ENCODE peak calls at places on chromosomes 3 and 15, in eight cellular contexts. One of them, this sample, is unnamed.

GRCh38 chr3:78070188-78070587 is 1030.3 kb downstream of the ROBO2 start:
- DNase-seq in breast epithelium: no peak
- DNase-seq in effector memory CD4-positive, alpha-beta T cell: no peak
- DNase-seq in right cardiac atrium: no peak
- DNase-seq in heart right ventricle: no peak
- DNase-seq in CD8-positive, alpha-beta memory T cell: no peak
- DNase-seq in fibroblast of lung: no peak
- DNase-seq in foreskin keratinocyte: peak; percentile 3
- DNase-seq in this sample: no peak

GRCh38 chr3:53650928-53651654 is 156.7 kb downstream of the CACNA1D start:
- DNase-seq in breast epithelium: no peak
- DNase-seq in effector memory CD4-positive, alpha-beta T cell: no peak
- DNase-seq in right cardiac atrium: no peak
- DNase-seq in heart right ventricle: no peak
- DNase-seq in CD8-positive, alpha-beta memory T cell: no peak
- DNase-seq in fibroblast of lung: no peak
- DNase-seq in foreskin keratinocyte: no peak
- DNase-seq in this sample: no peak

GRCh38 chr3:42778644-42779043 is 5.6 kb upstream of the CCDC13 start:
- DNase-seq in breast epithelium: no peak
- DNase-seq in effector memory CD4-positive, alpha-beta T cell: no peak
- DNase-seq in right cardiac atrium: no peak
- DNase-seq in heart right ventricle: no peak
- DNase-seq in CD8-positive, alpha-beta memory T cell: no peak
- DNase-seq in fibroblast of lung: peak; percentile 97
- DNase-seq in foreskin keratinocyte: no peak
- DNase-seq in this sample: no peak

GRCh38 chr3:45426161-45426560 is 37.8 kb downstream of the LARS2 start:
- DNase-seq in breast epithelium: no peak
- DNase-seq in effector memory CD4-positive, alpha-beta T cell: no peak
- DNase-seq in right cardiac atrium: no peak
- DNase-seq in heart right ventricle: no peak
- DNase-seq in CD8-positive, alpha-beta memory T cell: no peak
- DNase-seq in fibroblast of lung: no peak
- DNase-seq in foreskin keratinocyte: no peak
- DNase-seq in this sample: no peak

GRCh38 chr3:47019201-47019600 is 39.7 kb downstream of the NBEAL2 start:
- DNase-seq in breast epithelium: no peak
- DNase-seq in effector memory CD4-positive, alpha-beta T cell: no peak
- DNase-seq in right cardiac atrium: no peak
- DNase-seq in heart right ventricle: no peak
- DNase-seq in CD8-positive, alpha-beta memory T cell: no peak
- DNase-seq in fibroblast of lung: no peak
- DNase-seq in foreskin keratinocyte: peak; percentile 45
- DNase-seq in this sample: no peak

GRCh38 chr15:98155356-98155755 is 194.9 kb downstream of the ARRDC4 start:
- DNase-seq in breast epithelium: no peak
- DNase-seq in effector memory CD4-positive, alpha-beta T cell: no peak
- DNase-seq in right cardiac atrium: no peak
- DNase-seq in heart right ventricle: no peak
- DNase-seq in CD8-positive, alpha-beta memory T cell: no peak
- DNase-seq in fibroblast of lung: peak; percentile 3
- DNase-seq in foreskin keratinocyte: peak; percentile 82
- DNase-seq in this sample: no peak

GRCh38 chr3:190533511-190534282 is 19.8 kb downstream of the IL1RAP start:
- DNase-seq in breast epithelium: peak; percentile 95
- DNase-seq in effector memory CD4-positive, alpha-beta T cell: no peak
- DNase-seq in right cardiac atrium: peak; percentile 89
- DNase-seq in heart right ventricle: peak; percentile 49
- DNase-seq in CD8-positive, alpha-beta memory T cell: no peak
- DNase-seq in fibroblast of lung: peak; percentile 95
- DNase-seq in foreskin keratinocyte: peak; percentile 99
- DNase-seq in this sample: peak; percentile 63

GRCh38 chr3:119104031-119104430 is 41.9 kb upstream of the TEX55 start:
- DNase-seq in breast epithelium: no peak
- DNase-seq in effector memory CD4-positive, alpha-beta T cell: no peak
- DNase-seq in right cardiac atrium: no peak
- DNase-seq in heart right ventricle: no peak
- DNase-seq in CD8-positive, alpha-beta memory T cell: no peak
- DNase-seq in fibroblast of lung: no peak
- DNase-seq in foreskin keratinocyte: no peak
- DNase-seq in this sample: no peak

GRCh38 chr15:58165661-58166060 is 27.5 kb downstream of the AQP9 start:
- DNase-seq in breast epithelium: no peak
- DNase-seq in effector memory CD4-positive, alpha-beta T cell: no peak
- DNase-seq in right cardiac atrium: peak; percentile 92
- DNase-seq in heart right ventricle: peak; percentile 34
- DNase-seq in CD8-positive, alpha-beta memory T cell: no peak
- DNase-seq in fibroblast of lung: peak; percentile 58
- DNase-seq in foreskin keratinocyte: no peak
- DNase-seq in this sample: peak; percentile 14

GRCh38 chr3:146421814-146422748 is 47.3 kb downstream of the PLSCR2 start:
- DNase-seq in breast epithelium: no peak
- DNase-seq in effector memory CD4-positive, alpha-beta T cell: no peak
- DNase-seq in right cardiac atrium: no peak
- DNase-seq in heart right ventricle: no peak
- DNase-seq in CD8-positive, alpha-beta memory T cell: no peak
- DNase-seq in fibroblast of lung: peak; percentile 61
- DNase-seq in foreskin keratinocyte: peak; percentile 65
- DNase-seq in this sample: no peak

GRCh38 chr3:29668233-29668632 is 387.4 kb downstream of the RBMS3 start:
- DNase-seq in breast epithelium: no peak
- DNase-seq in effector memory CD4-positive, alpha-beta T cell: no peak
- DNase-seq in right cardiac atrium: no peak
- DNase-seq in heart right ventricle: no peak
- DNase-seq in CD8-positive, alpha-beta memory T cell: no peak
- DNase-seq in fibroblast of lung: no peak
- DNase-seq in foreskin keratinocyte: no peak
- DNase-seq in this sample: no peak

GRCh38 chr15:92906038-92906437 is 5.9 kb downstream of the CHD2 start:
- DNase-seq in breast epithelium: no peak
- DNase-seq in effector memory CD4-positive, alpha-beta T cell: no peak
- DNase-seq in right cardiac atrium: no peak
- DNase-seq in heart right ventricle: no peak
- DNase-seq in CD8-positive, alpha-beta memory T cell: no peak
- DNase-seq in fibroblast of lung: no peak
- DNase-seq in foreskin keratinocyte: no peak
- DNase-seq in this sample: no peak

GRCh38 chr15:98144388-98144787 is 183.9 kb downstream of the ARRDC4 start:
- DNase-seq in breast epithelium: no peak
- DNase-seq in effector memory CD4-positive, alpha-beta T cell: no peak
- DNase-seq in right cardiac atrium: no peak
- DNase-seq in heart right ventricle: no peak
- DNase-seq in CD8-positive, alpha-beta memory T cell: no peak
- DNase-seq in fibroblast of lung: no peak
- DNase-seq in foreskin keratinocyte: peak; percentile 62
- DNase-seq in this sample: no peak

GRCh38 chr3:111260878-111261277 is 189.3 kb downstream of the NECTIN3 start:
- DNase-seq in breast epithelium: no peak
- DNase-seq in effector memory CD4-positive, alpha-beta T cell: no peak
- DNase-seq in right cardiac atrium: no peak
- DNase-seq in heart right ventricle: no peak
- DNase-seq in CD8-positive, alpha-beta memory T cell: no peak
- DNase-seq in fibroblast of lung: no peak
- DNase-seq in foreskin keratinocyte: peak; percentile 61
- DNase-seq in this sample: no peak

GRCh38 chr15:92365079-92365478 is 28.6 kb upstream of the ST8SIA2 start:
- DNase-seq in breast epithelium: no peak
- DNase-seq in effector memory CD4-positive, alpha-beta T cell: no peak
- DNase-seq in right cardiac atrium: no peak
- DNase-seq in heart right ventricle: no peak
- DNase-seq in CD8-positive, alpha-beta memory T cell: no peak
- DNase-seq in fibroblast of lung: peak; percentile 24
- DNase-seq in foreskin keratinocyte: peak; percentile 73
- DNase-seq in this sample: no peak

GRCh38 chr3:110589381-110589780 is 482.2 kb upstream of the NECTIN3 start:
- DNase-seq in breast epithelium: no peak
- DNase-seq in effector memory CD4-positive, alpha-beta T cell: no peak
- DNase-seq in right cardiac atrium: no peak
- DNase-seq in heart right ventricle: no peak
- DNase-seq in CD8-positive, alpha-beta memory T cell: no peak
- DNase-seq in fibroblast of lung: no peak
- DNase-seq in foreskin keratinocyte: no peak
- DNase-seq in this sample: no peak

GRCh38 chr3:71310595-71311319 is 272.8 kb downstream of the FOXP1 start:
- DNase-seq in breast epithelium: peak; percentile 26
- DNase-seq in effector memory CD4-positive, alpha-beta T cell: no peak
- DNase-seq in right cardiac atrium: peak; percentile 74
- DNase-seq in heart right ventricle: peak; percentile 44
- DNase-seq in CD8-positive, alpha-beta memory T cell: no peak
- DNase-seq in fibroblast of lung: peak; percentile 81
- DNase-seq in foreskin keratinocyte: no peak
- DNase-seq in this sample: peak; percentile 65

DNA sequence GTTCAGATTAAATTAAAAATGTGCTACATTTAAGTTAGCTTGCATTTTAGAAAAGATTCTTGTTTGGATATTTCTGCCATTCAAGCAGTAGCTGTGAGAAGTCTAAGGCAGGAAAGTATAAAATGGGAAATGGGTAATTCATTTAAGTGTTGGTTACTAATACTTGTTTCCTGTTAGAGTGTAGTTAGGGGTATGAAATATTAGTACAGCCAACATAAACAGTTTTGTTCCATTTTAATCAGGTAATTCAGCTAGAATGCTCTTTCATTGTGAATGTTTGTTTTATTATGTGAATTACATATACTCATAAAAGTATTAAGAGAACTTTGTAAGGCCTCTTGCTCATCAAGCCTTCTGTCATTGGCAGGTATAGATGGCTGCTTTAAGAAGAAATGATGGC is 19.9 kb downstream of the TATDN2 start:
- DNase-seq in breast epithelium: no peak
- DNase-seq in effector memory CD4-positive, alpha-beta T cell: no peak
- DNase-seq in right cardiac atrium: no peak
- DNase-seq in heart right ventricle: no peak
- DNase-seq in CD8-positive, alpha-beta memory T cell: no peak
- DNase-seq in fibroblast of lung: no peak
- DNase-seq in foreskin keratinocyte: no peak
- DNase-seq in this sample: no peak
- H3K4me1 ChIP-seq in breast epithelium: no peaks in the 10 kb centered on the region
- H3K4me1 ChIP-seq in effector memory CD4-positive, alpha-beta T cell: peaks cover 15% of the 10 kb centered on the region
- H3K4me1 ChIP-seq in right cardiac atrium: peaks cover 5% of the 10 kb centered on the region
- H3K4me1 ChIP-seq in heart right ventricle: peaks cover 24% of the 10 kb centered on the region
- H3K4me1 ChIP-seq in CD8-positive, alpha-beta memory T cell: peaks cover 67% of the 10 kb centered on the region
- H3K4me1 ChIP-seq in fibroblast of lung: no peaks in the 10 kb centered on the region
- H3K4me1 ChIP-seq in foreskin keratinocyte: no peaks in the 10 kb centered on the region
- H3K4me1 ChIP-seq in this sample: peaks cover 10% of the 10 kb centered on the region

GRCh38 chr15:101200181-101200580 is 51.7 kb downstream of the CHSY1 start:
- DNase-seq in breast epithelium: no peak
- DNase-seq in effector memory CD4-positive, alpha-beta T cell: no peak
- DNase-seq in right cardiac atrium: no peak
- DNase-seq in heart right ventricle: no peak
- DNase-seq in CD8-positive, alpha-beta memory T cell: no peak
- DNase-seq in fibroblast of lung: no peak
- DNase-seq in foreskin keratinocyte: no peak
- DNase-seq in this sample: no peak
- H3K27ac ChIP-seq in breast epithelium: peak overlapping the region; percentile 72
- H3K27ac ChIP-seq in effector memory CD4-positive, alpha-beta T cell: no peak overlapping the region
- H3K27ac ChIP-seq in right cardiac atrium: peak overlapping the region; percentile 57
- H3K27ac ChIP-seq in heart right ventricle: peak overlapping the region; percentile 11
- H3K27ac ChIP-seq in CD8-positive, alpha-beta memory T cell: no peak overlapping the region
- H3K27ac ChIP-seq in fibroblast of lung: peak overlapping the region; percentile 96
- H3K27ac ChIP-seq in foreskin keratinocyte: peak overlapping the region; percentile 5
- H3K27ac ChIP-seq in this sample: peak overlapping the region; percentile 12

DNA sequence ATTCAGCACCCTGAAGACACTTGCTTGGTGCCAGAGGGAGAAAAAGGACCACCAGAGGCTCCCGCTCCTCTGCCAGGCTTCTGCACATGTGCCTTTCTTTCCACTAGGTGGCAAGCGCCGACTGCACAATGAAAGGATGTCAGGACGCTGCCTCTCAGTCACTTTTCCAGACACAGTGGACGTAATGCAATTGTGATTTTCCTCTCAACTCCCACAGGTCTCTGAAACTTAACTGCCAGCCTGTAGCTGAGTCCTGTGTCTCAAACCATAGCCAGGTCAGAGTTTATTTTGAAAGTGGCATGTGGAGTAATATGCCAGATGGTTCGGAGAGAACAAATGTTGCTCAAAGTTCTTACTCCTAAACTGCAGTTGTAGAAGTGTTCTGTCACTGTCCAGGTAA is 162.9 kb downstream of the ITPR1 start:
- DNase-seq in breast epithelium: peak; percentile 37
- DNase-seq in effector memory CD4-positive, alpha-beta T cell: no peak
- DNase-seq in right cardiac atrium: peak; percentile 83
- DNase-seq in heart right ventricle: peak; percentile 52
- DNase-seq in CD8-positive, alpha-beta memory T cell: no peak
- DNase-seq in fibroblast of lung: peak; percentile 70
- DNase-seq in foreskin keratinocyte: peak; percentile 57
- DNase-seq in this sample: peak; percentile 43
- H3K4me1 ChIP-seq in breast epithelium: no peaks in the 10 kb centered on the region
- H3K4me1 ChIP-seq in effector memory CD4-positive, alpha-beta T cell: no peaks in the 10 kb centered on the region
- H3K4me1 ChIP-seq in right cardiac atrium: no peaks in the 10 kb centered on the region
- H3K4me1 ChIP-seq in heart right ventricle: peaks cover 18% of the 10 kb centered on the region
- H3K4me1 ChIP-seq in CD8-positive, alpha-beta memory T cell: no peaks in the 10 kb centered on the region
- H3K4me1 ChIP-seq in fibroblast of lung: no peaks in the 10 kb centered on the region
- H3K4me1 ChIP-seq in foreskin keratinocyte: no peaks in the 10 kb centered on the region
- H3K4me1 ChIP-seq in this sample: no peaks in the 10 kb centered on the region

GRCh38 chr3:172219750-172220149 is 180.4 kb downstream of the FNDC3B start:
- DNase-seq in breast epithelium: no peak
- DNase-seq in effector memory CD4-positive, alpha-beta T cell: no peak
- DNase-seq in right cardiac atrium: no peak
- DNase-seq in heart right ventricle: no peak
- DNase-seq in CD8-positive, alpha-beta memory T cell: no peak
- DNase-seq in fibroblast of lung: no peak
- DNase-seq in foreskin keratinocyte: no peak
- DNase-seq in this sample: no peak

GRCh38 chr3:172223870-172224269 is 184.5 kb downstream of the FNDC3B start:
- DNase-seq in breast epithelium: no peak
- DNase-seq in effector memory CD4-positive, alpha-beta T cell: no peak
- DNase-seq in right cardiac atrium: no peak
- DNase-seq in heart right ventricle: no peak
- DNase-seq in CD8-positive, alpha-beta memory T cell: no peak
- DNase-seq in fibroblast of lung: no peak
- DNase-seq in foreskin keratinocyte: no peak
- DNase-seq in this sample: no peak

GRCh38 chr3:172218350-172219323 is 179.3 kb downstream of the FNDC3B start:
- DNase-seq in breast epithelium: no peak
- DNase-seq in effector memory CD4-positive, alpha-beta T cell: no peak
- DNase-seq in right cardiac atrium: no peak
- DNase-seq in heart right ventricle: no peak
- DNase-seq in CD8-positive, alpha-beta memory T cell: no peak
- DNase-seq in fibroblast of lung: peak; percentile 53
- DNase-seq in foreskin keratinocyte: no peak
- DNase-seq in this sample: no peak

GRCh38 chr3:172222474-172223071 is 183.2 kb downstream of the FNDC3B start:
- DNase-seq in breast epithelium: no peak
- DNase-seq in effector memory CD4-positive, alpha-beta T cell: no peak
- DNase-seq in right cardiac atrium: peak; percentile 49
- DNase-seq in heart right ventricle: no peak
- DNase-seq in CD8-positive, alpha-beta memory T cell: no peak
- DNase-seq in fibroblast of lung: no peak
- DNase-seq in foreskin keratinocyte: no peak
- DNase-seq in this sample: no peak

DNA sequence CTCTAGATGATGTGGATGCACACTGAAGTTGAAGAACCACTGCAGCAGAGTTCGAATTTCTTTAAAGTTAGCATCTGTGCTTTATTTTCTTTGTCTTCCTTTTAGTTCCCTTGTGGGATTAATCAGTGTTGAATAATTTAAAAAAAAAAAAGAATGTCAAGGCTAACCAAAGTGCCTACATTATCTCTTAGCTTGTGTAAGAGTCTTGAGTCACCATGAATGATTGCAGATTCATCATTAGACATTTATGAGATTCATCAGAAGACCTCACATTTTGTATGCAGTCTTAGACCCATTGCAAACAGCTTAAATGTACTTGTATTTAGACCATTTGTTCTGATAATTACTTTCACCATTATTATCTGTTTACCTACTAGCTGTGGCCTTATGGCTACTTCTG is 182.2 kb downstream of the FNDC3B start:
- DNase-seq in breast epithelium: no peak
- DNase-seq in effector memory CD4-positive, alpha-beta T cell: no peak
- DNase-seq in right cardiac atrium: no peak
- DNase-seq in heart right ventricle: no peak
- DNase-seq in CD8-positive, alpha-beta memory T cell: no peak
- DNase-seq in fibroblast of lung: peak; percentile 69
- DNase-seq in foreskin keratinocyte: peak; percentile 72
- DNase-seq in this sample: no peak
- H3K27ac ChIP-seq in breast epithelium: no peak overlapping the region
- H3K27ac ChIP-seq in effector memory CD4-positive, alpha-beta T cell: no peak overlapping the region
- H3K27ac ChIP-seq in right cardiac atrium: no peak overlapping the region
- H3K27ac ChIP-seq in heart right ventricle: no peak overlapping the region
- H3K27ac ChIP-seq in CD8-positive, alpha-beta memory T cell: no peak overlapping the region
- H3K27ac ChIP-seq in fibroblast of lung: no peak overlapping the region
- H3K27ac ChIP-seq in foreskin keratinocyte: no peak overlapping the region
- H3K27ac ChIP-seq in this sample: no peak overlapping the region

This sample was measured in psoas muscle.